ENCODE peak calls at places on chromosomes 3 and 15, in ten cellular contexts. One of them, this sample, is unnamed.

GRCh38 chr15:57281357-57281756 is 94.9 kb upstream of the CGNL1 start:
- DNase-seq in activated CD4-positive, alpha-beta T cell treated with anti-CD3 and anti-CD28 coated beads, Interleukin-2, amount 50 U/mL, for 1 hour: no peak
- DNase-seq in dermis microvascular lymphatic vessel endothelial cell: no peak
- DNase-seq in breast epithelium: no peak
- DNase-seq in EH: no peak
- DNase-seq in GM23248: no peak
- DNase-seq in AG20443: no peak
- DNase-seq in NCI-H774: no peak
- DNase-seq in cardiac muscle cell: no peak
- DNase-seq in activated T-cell treated with anti-CD3 and anti-CD28 coated beads for 4 hours: no peak
- DNase-seq in this sample: no peak

GRCh38 chr3:126913524-126913923 is 69.4 kb upstream of the PLXNA1 start:
- DNase-seq in activated CD4-positive, alpha-beta T cell treated with anti-CD3 and anti-CD28 coated beads, Interleukin-2, amount 50 U/mL, for 1 hour: no peak
- DNase-seq in AG20443: no peak
- DNase-seq in dermis microvascular lymphatic vessel endothelial cell: no peak
- DNase-seq in breast epithelium: no peak
- DNase-seq in GM23248: no peak
- DNase-seq in NCI-H774: no peak
- DNase-seq in activated T-cell treated with anti-CD3 and anti-CD28 coated beads for 4 hours: no peak
- DNase-seq in cardiac muscle cell: no peak
- DNase-seq in EH: no peak
- DNase-seq in this sample: no peak

GRCh38 chr15:99176757-99177156 is 71.9 kb downstream of the SYNM start:
- DNase-seq in cardiac muscle cell: no peak
- DNase-seq in activated CD4-positive, alpha-beta T cell treated with anti-CD3 and anti-CD28 coated beads, Interleukin-2, amount 50 U/mL, for 1 hour: no peak
- DNase-seq in dermis microvascular lymphatic vessel endothelial cell: no peak
- DNase-seq in NCI-H774: no peak
- DNase-seq in AG20443: no peak
- DNase-seq in breast epithelium: no peak
- DNase-seq in activated T-cell treated with anti-CD3 and anti-CD28 coated beads for 4 hours: no peak
- DNase-seq in GM23248: peak
- DNase-seq in EH: peak
- DNase-seq in this sample: no peak

GRCh38 chr3:169769287-169770181 is at the start of gene ACTRT3:
- DNase-seq in GM23248: peak
- DNase-seq in EH: peak
- DNase-seq in activated T-cell treated with anti-CD3 and anti-CD28 coated beads for 4 hours: peak
- DNase-seq in NCI-H774: peak
- DNase-seq in breast epithelium: peak
- DNase-seq in dermis microvascular lymphatic vessel endothelial cell: no peak
- DNase-seq in AG20443: peak
- DNase-seq in cardiac muscle cell: peak
- DNase-seq in activated CD4-positive, alpha-beta T cell treated with anti-CD3 and anti-CD28 coated beads, Interleukin-2, amount 50 U/mL, for 1 hour: peak
- DNase-seq in this sample: peak

GRCh38 chr3:63795438-63795837 is 23.7 kb upstream of the C3orf49 start:
- DNase-seq in activated CD4-positive, alpha-beta T cell treated with anti-CD3 and anti-CD28 coated beads, Interleukin-2, amount 50 U/mL, for 1 hour: no peak
- DNase-seq in AG20443: no peak
- DNase-seq in dermis microvascular lymphatic vessel endothelial cell: no peak
- DNase-seq in GM23248: no peak
- DNase-seq in breast epithelium: no peak
- DNase-seq in activated T-cell treated with anti-CD3 and anti-CD28 coated beads for 4 hours: no peak
- DNase-seq in EH: no peak
- DNase-seq in NCI-H774: no peak
- DNase-seq in cardiac muscle cell: no peak
- DNase-seq in this sample: no peak

GRCh38 chr3:196569003-196569516 is 600 bp downstream of the FBXO45 start:
- DNase-seq in GM23248: peak
- DNase-seq in activated T-cell treated with anti-CD3 and anti-CD28 coated beads for 4 hours: peak
- DNase-seq in NCI-H774: peak
- DNase-seq in activated CD4-positive, alpha-beta T cell treated with anti-CD3 and anti-CD28 coated beads, Interleukin-2, amount 50 U/mL, for 1 hour: peak
- DNase-seq in dermis microvascular lymphatic vessel endothelial cell: peak
- DNase-seq in cardiac muscle cell: peak
- DNase-seq in AG20443: no peak
- DNase-seq in breast epithelium: peak
- DNase-seq in EH: peak
- DNase-seq in this sample: peak

GRCh38 chr3:17964113-17964512 is 221.7 kb upstream of the TBC1D5 start:
- DNase-seq in breast epithelium: no peak
- DNase-seq in NCI-H774: no peak
- DNase-seq in GM23248: no peak
- DNase-seq in EH: no peak
- DNase-seq in cardiac muscle cell: no peak
- DNase-seq in dermis microvascular lymphatic vessel endothelial cell: no peak
- DNase-seq in activated CD4-positive, alpha-beta T cell treated with anti-CD3 and anti-CD28 coated beads, Interleukin-2, amount 50 U/mL, for 1 hour: no peak
- DNase-seq in AG20443: no peak
- DNase-seq in activated T-cell treated with anti-CD3 and anti-CD28 coated beads for 4 hours: no peak
- DNase-seq in this sample: no peak

GRCh38 chr3:24141548-24141947 is 196.5 kb downstream of the NR1D2 start:
- DNase-seq in breast epithelium: no peak
- DNase-seq in dermis microvascular lymphatic vessel endothelial cell: no peak
- DNase-seq in AG20443: no peak
- DNase-seq in cardiac muscle cell: no peak
- DNase-seq in EH: no peak
- DNase-seq in GM23248: no peak
- DNase-seq in activated CD4-positive, alpha-beta T cell treated with anti-CD3 and anti-CD28 coated beads, Interleukin-2, amount 50 U/mL, for 1 hour: no peak
- DNase-seq in activated T-cell treated with anti-CD3 and anti-CD28 coated beads for 4 hours: no peak
- DNase-seq in NCI-H774: no peak
- DNase-seq in this sample: no peak

GRCh38 chr3:126951561-126951960 is 31.4 kb upstream of the PLXNA1 start:
- DNase-seq in EH: no peak
- DNase-seq in NCI-H774: no peak
- DNase-seq in AG20443: no peak
- DNase-seq in dermis microvascular lymphatic vessel endothelial cell: no peak
- DNase-seq in activated CD4-positive, alpha-beta T cell treated with anti-CD3 and anti-CD28 coated beads, Interleukin-2, amount 50 U/mL, for 1 hour: no peak
- DNase-seq in cardiac muscle cell: no peak
- DNase-seq in activated T-cell treated with anti-CD3 and anti-CD28 coated beads for 4 hours: no peak
- DNase-seq in breast epithelium: no peak
- DNase-seq in GM23248: no peak
- DNase-seq in this sample: no peak

GRCh38 chr3:101124125-101124524 is 130.9 kb upstream of the ABI3BP start:
- DNase-seq in AG20443: peak
- DNase-seq in breast epithelium: no peak
- DNase-seq in EH: peak
- DNase-seq in NCI-H774: no peak
- DNase-seq in GM23248: peak
- DNase-seq in cardiac muscle cell: no peak
- DNase-seq in activated T-cell treated with anti-CD3 and anti-CD28 coated beads for 4 hours: no peak
- DNase-seq in activated CD4-positive, alpha-beta T cell treated with anti-CD3 and anti-CD28 coated beads, Interleukin-2, amount 50 U/mL, for 1 hour: no peak
- DNase-seq in dermis microvascular lymphatic vessel endothelial cell: no peak
- DNase-seq in this sample: no peak

GRCh38 chr3:110711851-110712396 is 359.7 kb upstream of the NECTIN3 start:
- DNase-seq in breast epithelium: no peak
- DNase-seq in dermis microvascular lymphatic vessel endothelial cell: no peak
- DNase-seq in activated T-cell treated with anti-CD3 and anti-CD28 coated beads for 4 hours: no peak
- DNase-seq in GM23248: peak
- DNase-seq in NCI-H774: no peak
- DNase-seq in activated CD4-positive, alpha-beta T cell treated with anti-CD3 and anti-CD28 coated beads, Interleukin-2, amount 50 U/mL, for 1 hour: no peak
- DNase-seq in cardiac muscle cell: no peak
- DNase-seq in EH: peak
- DNase-seq in AG20443: no peak
- DNase-seq in this sample: no peak

GRCh38 chr3:4814302-4814903 is 164.8 kb upstream of the BHLHE40 start:
- DNase-seq in dermis microvascular lymphatic vessel endothelial cell: peak
- DNase-seq in EH: no peak
- DNase-seq in GM23248: no peak
- DNase-seq in breast epithelium: peak
- DNase-seq in NCI-H774: no peak
- DNase-seq in cardiac muscle cell: peak
- DNase-seq in AG20443: no peak
- DNase-seq in activated CD4-positive, alpha-beta T cell treated with anti-CD3 and anti-CD28 coated beads, Interleukin-2, amount 50 U/mL, for 1 hour: no peak
- DNase-seq in activated T-cell treated with anti-CD3 and anti-CD28 coated beads for 4 hours: no peak
- DNase-seq in this sample: peak

GRCh38 chr3:147809206-147809605 is 400.0 kb downstream of the ZIC1 start:
- DNase-seq in activated T-cell treated with anti-CD3 and anti-CD28 coated beads for 4 hours: no peak
- DNase-seq in EH: no peak
- DNase-seq in breast epithelium: no peak
- DNase-seq in cardiac muscle cell: no peak
- DNase-seq in activated CD4-positive, alpha-beta T cell treated with anti-CD3 and anti-CD28 coated beads, Interleukin-2, amount 50 U/mL, for 1 hour: no peak
- DNase-seq in NCI-H774: no peak
- DNase-seq in dermis microvascular lymphatic vessel endothelial cell: no peak
- DNase-seq in AG20443: no peak
- DNase-seq in GM23248: no peak
- DNase-seq in this sample: no peak

GRCh38 chr3:178950676-178951075 is 120.9 kb downstream of the ZMAT3 start:
- DNase-seq in NCI-H774: no peak
- DNase-seq in EH: peak
- DNase-seq in cardiac muscle cell: no peak
- DNase-seq in activated CD4-positive, alpha-beta T cell treated with anti-CD3 and anti-CD28 coated beads, Interleukin-2, amount 50 U/mL, for 1 hour: no peak
- DNase-seq in breast epithelium: no peak
- DNase-seq in AG20443: no peak
- DNase-seq in dermis microvascular lymphatic vessel endothelial cell: peak
- DNase-seq in activated T-cell treated with anti-CD3 and anti-CD28 coated beads for 4 hours: no peak
- DNase-seq in GM23248: no peak
- DNase-seq in this sample: peak

GRCh38 chr3:168002786-168003368 is 92.8 kb downstream of the GOLIM4 start:
- DNase-seq in NCI-H774: no peak
- DNase-seq in cardiac muscle cell: peak
- DNase-seq in activated T-cell treated with anti-CD3 and anti-CD28 coated beads for 4 hours: no peak
- DNase-seq in breast epithelium: no peak
- DNase-seq in activated CD4-positive, alpha-beta T cell treated with anti-CD3 and anti-CD28 coated beads, Interleukin-2, amount 50 U/mL, for 1 hour: no peak
- DNase-seq in EH: peak
- DNase-seq in AG20443: no peak
- DNase-seq in GM23248: peak
- DNase-seq in dermis microvascular lymphatic vessel endothelial cell: no peak
- DNase-seq in this sample: peak

GRCh38 chr3:10447527-10448260 is 57.7 kb downstream of the ATP2B2 start:
- DNase-seq in cardiac muscle cell: no peak
- DNase-seq in NCI-H774: no peak
- DNase-seq in EH: no peak
- DNase-seq in GM23248: no peak
- DNase-seq in activated CD4-positive, alpha-beta T cell treated with anti-CD3 and anti-CD28 coated beads, Interleukin-2, amount 50 U/mL, for 1 hour: no peak
- DNase-seq in dermis microvascular lymphatic vessel endothelial cell: no peak
- DNase-seq in breast epithelium: no peak
- DNase-seq in AG20443: no peak
- DNase-seq in activated T-cell treated with anti-CD3 and anti-CD28 coated beads for 4 hours: no peak
- DNase-seq in this sample: no peak